ENCODE peak calls at places on chromosomes 6 and 20, in ten cellular contexts. V is prostate gland, P is SK-N-SH, Q is stomach, J is upper lobe of left lung, C is GM23338, F is HepG2, B is transverse colon, A is breast epithelium, O is K562. N is an unnamed sample. For H3K27me3 and H3K4me1, the result is how much of the 10 kb centered on the place peaks cover.

GRCh38 chr6:159761135-159761872 is 541 bp upstream of the ACAT2 start:
- DNase-seq in V (peak), P (peak), Q (peak), J (peak), C (peak), F (peak), B (peak), A (no peak), O (peak), N (peak)

GRCh38 chr6:168533428-168533827 is 92.4 kb downstream of the SMOC2 start:
- DNase-seq in V (no peak), P (no peak), Q (peak), J (peak), C (no peak), F (no peak), B (no peak), A (no peak), O (no peak), N (no peak)

GRCh38 chr6:13425971-13426931 is 61.1 kb downstream of the GFOD1 start:
- DNase-seq in V (no peak), P (no peak), Q (no peak), J (peak), C (no peak), F (no peak), B (no peak), A (peak), O (no peak), N (no peak)

GRCh38 chr20:2508631-2509467 is at the start of gene ZNF343:
- DNase-seq in V (peak), P (peak), Q (peak), J (peak), C (peak), F (peak), B (peak), A (peak), O (peak), N (peak)

GRCh38 chr6:144778773-144779531 is 493.8 kb downstream of the UTRN start:
- DNase-seq in V (no peak), P (no peak), Q (no peak), J (no peak), C (peak), F (no peak), B (no peak), A (no peak), O (no peak), N (no peak)

GRCh38 chr6:13248549-13248948 is 79.8 kb downstream of the TBC1D7 start:
- DNase-seq in V (no peak), P (no peak), Q (no peak), J (no peak), C (no peak), F (no peak), B (no peak), A (no peak), O (no peak), N (no peak)

GRCh38 chr6:122565708-122566107 is 44.5 kb upstream of the PKIB start:
- DNase-seq in V (no peak), P (no peak), Q (no peak), J (no peak), C (no peak), F (no peak), B (no peak), A (no peak), O (no peak), N (no peak)

GRCh38 chr6:25866011-25866410 is 8.0 kb downstream of the SLC17A3 start:
- DNase-seq in V (no peak), P (no peak), Q (no peak), J (no peak), C (no peak), F (no peak), B (no peak), A (no peak), O (no peak), N (no peak)

GRCh38 chr6:147080215-147080614 is 124.0 kb upstream of the STXBP5 start:
- DNase-seq in V (no peak), P (no peak), Q (no peak), J (no peak), C (no peak), F (no peak), B (no peak), A (no peak), O (no peak), N (no peak)

GRCh38 chr6:168871535-168872106 is 382.0 kb downstream of the THBS2 start:
- DNase-seq in V (peak), P (no peak), Q (peak), J (peak), C (no peak), F (no peak), B (no peak), A (no peak), O (no peak), N (no peak)

GRCh38 chr20:54203281-54203680 is 4.6 kb upstream of the PFDN4 start:
- DNase-seq in V (no peak), P (no peak), Q (no peak), J (no peak), C (no peak), F (no peak), B (no peak), A (no peak), O (no peak), N (no peak)

GRCh38 chr20:19784511-19785172 is 26.6 kb downstream of the RIN2 start:
- DNase-seq in V (peak), P (peak), Q (peak), J (peak), C (peak), F (peak), B (peak), A (peak), O (peak), N (peak)

GRCh38 chr6:170279977-170280688 is 10.7 kb downstream of the DLL1 start:
- DNase-seq in V (no peak), P (peak), Q (peak), J (peak), C (no peak), F (no peak), B (peak), A (no peak), O (no peak), N (peak)

GRCh38 chr6:12507641-12508040 is 208.9 kb upstream of the PHACTR1 start:
- DNase-seq in V (no peak), P (no peak), Q (no peak), J (no peak), C (peak), F (no peak), B (no peak), A (no peak), O (no peak), N (no peak)

GRCh38 chr6:117637770-117638169 is 35.5 kb upstream of the GOPC start:
- DNase-seq in V (no peak), P (no peak), Q (no peak), J (no peak), C (no peak), F (peak), B (no peak), A (no peak), O (no peak), N (no peak)

GRCh38 chr6:158870418-158870957 is 51.3 kb upstream of the EZR start:
- DNase-seq in V (no peak), P (no peak), Q (no peak), J (no peak), C (no peak), F (no peak), B (no peak), A (no peak), O (no peak), N (no peak)

GRCh38 chr6:129621252-129621651 is 88.7 kb downstream of the ARHGAP18 start:
- DNase-seq in V (no peak), P (no peak), Q (peak), J (no peak), C (no peak), F (peak), B (peak), A (no peak), O (no peak), N (no peak)

GRCh38 chr6:56962451-56962850 is 7.5 kb downstream of the BEND6 start:
- DNase-seq in V (no peak), P (no peak), Q (no peak), J (no peak), C (no peak), F (no peak), B (no peak), A (no peak), O (no peak), N (no peak)

GRCh38 chr6:75206338-75207210 is 721 bp upstream of the COL12A1 start:
- DNase-seq in V (no peak), P (peak), Q (no peak), J (no peak), C (peak), F (no peak), B (no peak), A (no peak), O (no peak), N (peak)

GRCh38 chr6:75204222-75204958 is 1.5 kb downstream of the COL12A1 start:
- DNase-seq in V (peak), P (peak), Q (peak), J (peak), C (peak), F (peak), B (peak), A (peak), O (peak), N (peak)

GRCh38 chr6:75203721-75204120 is 2.1 kb downstream of the COL12A1 start:
- DNase-seq in V (no peak), P (no peak), Q (no peak), J (no peak), C (no peak), F (no peak), B (no peak), A (no peak), O (no peak), N (no peak)

GRCh38 chr6:75205776-75206334 is at the start of gene COL12A1:
- DNase-seq in V (peak), P (peak), Q (peak), J (peak), C (peak), F (no peak), B (peak), A (peak), O (no peak), N (peak)

DNA sequence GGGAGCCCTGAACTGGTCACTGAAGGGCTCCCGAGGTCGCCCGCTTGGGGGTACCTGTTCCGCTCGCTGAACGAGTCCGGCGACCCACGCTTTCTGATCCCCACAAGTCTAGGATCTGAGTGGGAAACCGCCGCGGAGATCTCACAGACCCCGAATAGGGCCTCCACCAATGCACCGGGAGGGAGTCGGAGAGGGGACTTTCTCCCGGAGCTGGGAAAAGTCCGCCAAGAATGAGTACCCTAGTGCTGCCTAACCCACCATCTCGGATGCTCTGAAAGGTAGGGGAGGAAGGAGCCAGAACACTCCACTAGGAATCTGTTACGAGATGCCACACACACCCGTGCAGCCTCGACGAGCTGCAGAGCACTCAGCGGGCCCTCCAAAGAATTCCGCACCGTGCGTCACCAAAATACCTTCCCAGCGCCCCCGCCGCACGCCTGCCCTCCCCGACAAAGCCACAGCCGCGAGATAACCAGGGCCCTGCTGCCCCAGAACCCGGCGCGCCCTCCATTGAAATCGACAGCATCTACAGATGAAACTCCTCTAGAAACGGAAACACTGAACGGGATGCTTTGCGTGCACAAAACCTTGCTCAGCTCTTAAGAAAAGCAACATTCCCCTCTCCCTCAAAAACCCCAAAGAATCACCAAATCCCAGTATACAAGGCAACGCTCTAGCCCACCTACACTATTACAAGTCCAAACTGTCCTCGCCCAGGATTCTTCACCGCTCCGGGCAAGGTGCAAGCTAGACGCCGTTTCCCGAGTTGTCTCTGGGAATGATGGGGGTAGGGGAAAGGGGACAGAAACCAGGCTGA is 686 bp downstream of the COL12A1 start:
- DNase-seq in V (no peak), P (peak), Q (no peak), J (peak), C (peak), F (no peak), B (peak), A (peak), O (no peak), N (peak)
- TF ChIP-seq POLR2AphosphoS5 in V (no peak), P (no peak), Q (no peak), J (no peak), C (no peak), F (no peak), B (no peak), A (no peak), O (no peak), N (peak)

GRCh38 chr20:63009988-63010769 is 3.4 kb upstream of the BHLHE23 start:
- DNase-seq in V (no peak), P (no peak), Q (peak), J (no peak), C (no peak), F (no peak), B (peak), A (no peak), O (peak), N (no peak)
- H3K27me3 ChIP-seq in V (half or more), P (half or more), Q (half or more), J (half or more), C (half or more), F (under half), B (half or more), A (half or more), O (half or more), N (half or more)

DNA sequence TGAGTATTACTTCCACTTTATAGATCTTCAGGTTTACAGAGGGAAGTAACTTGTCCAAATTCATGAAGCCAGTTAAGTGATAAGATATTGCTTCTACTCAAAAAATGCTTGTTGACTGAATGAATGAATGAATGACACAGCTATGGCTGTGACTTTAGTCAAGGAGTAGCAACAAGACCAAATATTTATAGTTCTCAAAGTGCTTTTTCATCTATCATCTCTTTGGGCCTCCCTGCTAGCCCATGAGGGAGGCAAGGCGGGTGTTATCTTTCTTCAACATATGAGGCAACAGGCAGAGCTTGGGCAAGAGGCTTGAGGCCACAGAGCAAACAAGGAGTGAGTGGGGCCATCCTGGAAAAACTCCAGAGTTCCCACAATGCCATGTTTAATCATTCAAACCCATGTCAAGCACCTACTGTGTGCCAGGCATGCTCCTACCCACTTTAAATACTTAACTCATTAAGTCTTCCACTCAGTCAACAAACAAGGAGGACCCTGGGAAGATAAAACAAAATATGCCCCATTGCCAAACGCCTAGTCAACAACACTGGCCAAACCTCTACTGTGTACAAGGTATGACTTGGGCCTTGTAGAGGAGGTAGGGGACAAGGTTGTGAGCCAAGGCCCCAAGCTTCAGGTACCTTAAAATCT is 15.9 kb downstream of the BCL2L1 start:
- DNase-seq in V (no peak), P (no peak), Q (no peak), J (peak), C (no peak), F (peak), B (no peak), A (no peak), O (peak), N (no peak)
- H3K4me1 ChIP-seq in V (under half), P (under half), Q (half or more), J (half or more), C (under half), F (half or more), B (under half), A (under half), O (half or more), N (under half)

GRCh38 chr6:32843979-32844838 is at the start of gene PSMB8:
- DNase-seq in V (peak), P (peak), Q (peak), J (peak), C (peak), F (peak), B (peak), A (peak), O (peak), N (peak)
- TF ChIP-seq POLR2AphosphoS5 in V (peak), P (no peak), Q (peak), J (peak), C (peak), F (peak), B (peak), A (peak), O (no peak), N (peak)

GRCh38 chr20:31848088-31848999 is 2.9 kb upstream of the FOXS1 start:
- DNase-seq in V (no peak), P (no peak), Q (no peak), J (no peak), C (no peak), F (no peak), B (no peak), A (no peak), O (no peak), N (no peak)
- H3K27me3 ChIP-seq in V (under half), P (under half), Q (under half), J (under half), C (half or more), F (under half), B (under half), A (under half), O (under half), N (under half)

GRCh38 chr20:50281831-50282591 is 91.4 kb downstream of the CEBPB start:
- DNase-seq in V (no peak), P (no peak), Q (no peak), J (no peak), C (peak), F (peak), B (no peak), A (no peak), O (peak), N (no peak)
- H3K4me1 ChIP-seq in V (under half), P (under half), Q (under half), J (under half), C (under half), F (half or more), B (under half), A (under half), O (under half), N (under half)

GRCh38 chr6:139161817-139162284 is 27.0 kb downstream of the HECA start:
- DNase-seq in V (no peak), P (no peak), Q (no peak), J (no peak), C (no peak), F (no peak), B (no peak), A (no peak), O (no peak), N (no peak)
- TF ChIP-seq POLR2AphosphoS5 in V (no peak), P (no peak), Q (no peak), J (no peak), C (no peak), F (no peak), B (no peak), A (no peak), O (no peak), N (no peak)

N was measured in sigmoid colon.